ENCODE peak calls at places on chromosome 20, in seven cellular contexts. One of them, this sample, is unnamed.

GRCh38 chr20:23111307-23111943 is 25.3 kb upstream of the CD93 start:
- DNase-seq in effector CD4-positive, alpha-beta T cell: no peak
- DNase-seq in effector memory CD4-positive, alpha-beta T cell: no peak
- DNase-seq in foreskin fibroblast: no peak
- DNase-seq in NCI-H774: peak
- DNase-seq in B cell: no peak
- DNase-seq in stimulated activated CD4-positive, alpha-beta T cell treated with anti-CD3 and anti-CD28 coated beads, Interleukin-15, amount 100 ng/mL, for 24 hours: no peak
- DNase-seq in this sample: no peak

GRCh38 chr20:15818651-15819071 is 754.6 kb downstream of the KIF16B start:
- DNase-seq in foreskin fibroblast: no peak
- DNase-seq in stimulated activated CD4-positive, alpha-beta T cell treated with anti-CD3 and anti-CD28 coated beads, Interleukin-15, amount 100 ng/mL, for 24 hours: no peak
- DNase-seq in B cell: no peak
- DNase-seq in NCI-H774: peak
- DNase-seq in effector memory CD4-positive, alpha-beta T cell: no peak
- DNase-seq in effector CD4-positive, alpha-beta T cell: no peak
- DNase-seq in this sample: no peak

GRCh38 chr20:34557936-34558319 is 590 bp upstream of the MAP1LC3A start:
- DNase-seq in foreskin fibroblast: no peak
- DNase-seq in effector CD4-positive, alpha-beta T cell: no peak
- DNase-seq in NCI-H774: no peak
- DNase-seq in stimulated activated CD4-positive, alpha-beta T cell treated with anti-CD3 and anti-CD28 coated beads, Interleukin-15, amount 100 ng/mL, for 24 hours: no peak
- DNase-seq in effector memory CD4-positive, alpha-beta T cell: no peak
- DNase-seq in B cell: no peak
- DNase-seq in this sample: no peak

GRCh38 chr20:10611357-10611756 is 62.4 kb downstream of the JAG1 start:
- DNase-seq in foreskin fibroblast: peak
- DNase-seq in effector CD4-positive, alpha-beta T cell: no peak
- DNase-seq in effector memory CD4-positive, alpha-beta T cell: no peak
- DNase-seq in B cell: no peak
- DNase-seq in NCI-H774: no peak
- DNase-seq in stimulated activated CD4-positive, alpha-beta T cell treated with anti-CD3 and anti-CD28 coated beads, Interleukin-15, amount 100 ng/mL, for 24 hours: peak
- DNase-seq in this sample: no peak

GRCh38 chr20:57540889-57541288 is 15.9 kb upstream of the CTCFL start:
- DNase-seq in NCI-H774: no peak
- DNase-seq in effector memory CD4-positive, alpha-beta T cell: no peak
- DNase-seq in B cell: no peak
- DNase-seq in foreskin fibroblast: no peak
- DNase-seq in effector CD4-positive, alpha-beta T cell: no peak
- DNase-seq in stimulated activated CD4-positive, alpha-beta T cell treated with anti-CD3 and anti-CD28 coated beads, Interleukin-15, amount 100 ng/mL, for 24 hours: no peak
- DNase-seq in this sample: no peak

GRCh38 chr20:33893314-33893713 is 82.2 kb downstream of the CHMP4B start:
- DNase-seq in NCI-H774: no peak
- DNase-seq in foreskin fibroblast: peak
- DNase-seq in B cell: no peak
- DNase-seq in stimulated activated CD4-positive, alpha-beta T cell treated with anti-CD3 and anti-CD28 coated beads, Interleukin-15, amount 100 ng/mL, for 24 hours: no peak
- DNase-seq in effector CD4-positive, alpha-beta T cell: no peak
- DNase-seq in effector memory CD4-positive, alpha-beta T cell: no peak
- DNase-seq in this sample: no peak

GRCh38 chr20:934186-934840 is 18.2 kb upstream of the ANGPT4 start:
- DNase-seq in effector memory CD4-positive, alpha-beta T cell: no peak
- DNase-seq in effector CD4-positive, alpha-beta T cell: no peak
- DNase-seq in foreskin fibroblast: no peak
- DNase-seq in B cell: no peak
- DNase-seq in NCI-H774: no peak
- DNase-seq in stimulated activated CD4-positive, alpha-beta T cell treated with anti-CD3 and anti-CD28 coated beads, Interleukin-15, amount 100 ng/mL, for 24 hours: no peak
- DNase-seq in this sample: no peak

GRCh38 chr20:33979094-33979493 is 14.6 kb upstream of the RALY start:
- DNase-seq in stimulated activated CD4-positive, alpha-beta T cell treated with anti-CD3 and anti-CD28 coated beads, Interleukin-15, amount 100 ng/mL, for 24 hours: no peak
- DNase-seq in effector memory CD4-positive, alpha-beta T cell: no peak
- DNase-seq in NCI-H774: no peak
- DNase-seq in B cell: no peak
- DNase-seq in effector CD4-positive, alpha-beta T cell: no peak
- DNase-seq in foreskin fibroblast: no peak
- DNase-seq in this sample: no peak

GRCh38 chr20:17902531-17903083 is 66.0 kb downstream of the SNX5 start:
- DNase-seq in NCI-H774: no peak
- DNase-seq in B cell: no peak
- DNase-seq in stimulated activated CD4-positive, alpha-beta T cell treated with anti-CD3 and anti-CD28 coated beads, Interleukin-15, amount 100 ng/mL, for 24 hours: no peak
- DNase-seq in effector CD4-positive, alpha-beta T cell: no peak
- DNase-seq in effector memory CD4-positive, alpha-beta T cell: no peak
- DNase-seq in foreskin fibroblast: no peak
- DNase-seq in this sample: no peak

GRCh38 chr20:49850463-49851233 is 38.0 kb downstream of the SLC9A8 start:
- DNase-seq in effector memory CD4-positive, alpha-beta T cell: no peak
- DNase-seq in effector CD4-positive, alpha-beta T cell: no peak
- DNase-seq in stimulated activated CD4-positive, alpha-beta T cell treated with anti-CD3 and anti-CD28 coated beads, Interleukin-15, amount 100 ng/mL, for 24 hours: no peak
- DNase-seq in NCI-H774: no peak
- DNase-seq in foreskin fibroblast: no peak
- DNase-seq in B cell: no peak
- DNase-seq in this sample: no peak

GRCh38 chr20:31590717-31591225 is 14.3 kb upstream of the ID1 start:
- DNase-seq in stimulated activated CD4-positive, alpha-beta T cell treated with anti-CD3 and anti-CD28 coated beads, Interleukin-15, amount 100 ng/mL, for 24 hours: no peak
- DNase-seq in effector memory CD4-positive, alpha-beta T cell: no peak
- DNase-seq in NCI-H774: no peak
- DNase-seq in foreskin fibroblast: no peak
- DNase-seq in effector CD4-positive, alpha-beta T cell: no peak
- DNase-seq in B cell: no peak
- DNase-seq in this sample: no peak

GRCh38 chr20:44142416-44142815 is 44.6 kb downstream of the JPH2 start:
- DNase-seq in foreskin fibroblast: peak
- DNase-seq in stimulated activated CD4-positive, alpha-beta T cell treated with anti-CD3 and anti-CD28 coated beads, Interleukin-15, amount 100 ng/mL, for 24 hours: no peak
- DNase-seq in B cell: no peak
- DNase-seq in effector CD4-positive, alpha-beta T cell: no peak
- DNase-seq in effector memory CD4-positive, alpha-beta T cell: no peak
- DNase-seq in NCI-H774: no peak
- DNase-seq in this sample: no peak

GRCh38 chr20:14067631-14068030 is 72.3 kb downstream of the MACROD2 start:
- DNase-seq in B cell: no peak
- DNase-seq in foreskin fibroblast: peak
- DNase-seq in effector CD4-positive, alpha-beta T cell: no peak
- DNase-seq in stimulated activated CD4-positive, alpha-beta T cell treated with anti-CD3 and anti-CD28 coated beads, Interleukin-15, amount 100 ng/mL, for 24 hours: no peak
- DNase-seq in NCI-H774: no peak
- DNase-seq in effector memory CD4-positive, alpha-beta T cell: no peak
- DNase-seq in this sample: no peak

GRCh38 chr20:22180244-22180643 is 404.1 kb downstream of the FOXA2 start:
- DNase-seq in effector memory CD4-positive, alpha-beta T cell: no peak
- DNase-seq in effector CD4-positive, alpha-beta T cell: no peak
- DNase-seq in stimulated activated CD4-positive, alpha-beta T cell treated with anti-CD3 and anti-CD28 coated beads, Interleukin-15, amount 100 ng/mL, for 24 hours: no peak
- DNase-seq in B cell: no peak
- DNase-seq in foreskin fibroblast: no peak
- DNase-seq in NCI-H774: no peak
- DNase-seq in this sample: no peak

GRCh38 chr20:49945701-49946477 is 9.7 kb downstream of the RNF114 start:
- DNase-seq in effector CD4-positive, alpha-beta T cell: no peak
- DNase-seq in foreskin fibroblast: no peak
- DNase-seq in B cell: no peak
- DNase-seq in effector memory CD4-positive, alpha-beta T cell: no peak
- DNase-seq in NCI-H774: no peak
- DNase-seq in stimulated activated CD4-positive, alpha-beta T cell treated with anti-CD3 and anti-CD28 coated beads, Interleukin-15, amount 100 ng/mL, for 24 hours: no peak
- DNase-seq in this sample: no peak

GRCh38 chr20:23647346-23647745 is 9.6 kb upstream of the CST3 start:
- DNase-seq in stimulated activated CD4-positive, alpha-beta T cell treated with anti-CD3 and anti-CD28 coated beads, Interleukin-15, amount 100 ng/mL, for 24 hours: no peak
- DNase-seq in foreskin fibroblast: peak
- DNase-seq in B cell: no peak
- DNase-seq in effector CD4-positive, alpha-beta T cell: no peak
- DNase-seq in effector memory CD4-positive, alpha-beta T cell: no peak
- DNase-seq in NCI-H774: no peak
- DNase-seq in this sample: no peak

GRCh38 chr20:19113343-19113930 is 99.0 kb upstream of the SLC24A3 start:
- DNase-seq in stimulated activated CD4-positive, alpha-beta T cell treated with anti-CD3 and anti-CD28 coated beads, Interleukin-15, amount 100 ng/mL, for 24 hours: no peak
- DNase-seq in foreskin fibroblast: no peak
- DNase-seq in B cell: no peak
- DNase-seq in effector CD4-positive, alpha-beta T cell: no peak
- DNase-seq in effector memory CD4-positive, alpha-beta T cell: no peak
- DNase-seq in NCI-H774: no peak
- DNase-seq in this sample: no peak

GRCh38 chr20:6381887-6382286 is 259.1 kb upstream of the FERMT1 start:
- DNase-seq in effector CD4-positive, alpha-beta T cell: no peak
- DNase-seq in foreskin fibroblast: no peak
- DNase-seq in stimulated activated CD4-positive, alpha-beta T cell treated with anti-CD3 and anti-CD28 coated beads, Interleukin-15, amount 100 ng/mL, for 24 hours: no peak
- DNase-seq in NCI-H774: no peak
- DNase-seq in effector memory CD4-positive, alpha-beta T cell: no peak
- DNase-seq in B cell: no peak
- DNase-seq in this sample: no peak

GRCh38 chr20:48189177-48189576 is 403.9 kb upstream of the SULF2 start:
- DNase-seq in foreskin fibroblast: no peak
- DNase-seq in effector CD4-positive, alpha-beta T cell: no peak
- DNase-seq in effector memory CD4-positive, alpha-beta T cell: no peak
- DNase-seq in B cell: no peak
- DNase-seq in stimulated activated CD4-positive, alpha-beta T cell treated with anti-CD3 and anti-CD28 coated beads, Interleukin-15, amount 100 ng/mL, for 24 hours: no peak
- DNase-seq in NCI-H774: no peak
- DNase-seq in this sample: no peak

GRCh38 chr20:58702859-58703648 is 10.5 kb downstream of the NPEPL1 start:
- DNase-seq in effector CD4-positive, alpha-beta T cell: no peak
- DNase-seq in effector memory CD4-positive, alpha-beta T cell: no peak
- DNase-seq in foreskin fibroblast: no peak
- DNase-seq in NCI-H774: no peak
- DNase-seq in B cell: no peak
- DNase-seq in stimulated activated CD4-positive, alpha-beta T cell treated with anti-CD3 and anti-CD28 coated beads, Interleukin-15, amount 100 ng/mL, for 24 hours: no peak
- DNase-seq in this sample: no peak

GRCh38 chr20:19460386-19460785 is 247.9 kb downstream of the SLC24A3 start:
- DNase-seq in B cell: no peak
- DNase-seq in NCI-H774: no peak
- DNase-seq in effector CD4-positive, alpha-beta T cell: no peak
- DNase-seq in stimulated activated CD4-positive, alpha-beta T cell treated with anti-CD3 and anti-CD28 coated beads, Interleukin-15, amount 100 ng/mL, for 24 hours: no peak
- DNase-seq in effector memory CD4-positive, alpha-beta T cell: no peak
- DNase-seq in foreskin fibroblast: peak
- DNase-seq in this sample: no peak

GRCh38 chr20:33310327-33310899 is 27.4 kb downstream of the BPIFB1 start:
- DNase-seq in B cell: no peak
- DNase-seq in NCI-H774: no peak
- DNase-seq in foreskin fibroblast: no peak
- DNase-seq in effector memory CD4-positive, alpha-beta T cell: no peak
- DNase-seq in effector CD4-positive, alpha-beta T cell: no peak
- DNase-seq in stimulated activated CD4-positive, alpha-beta T cell treated with anti-CD3 and anti-CD28 coated beads, Interleukin-15, amount 100 ng/mL, for 24 hours: no peak
- DNase-seq in this sample: no peak

GRCh38 chr20:20454367-20454766 is 86.5 kb downstream of the INSM1 start:
- DNase-seq in foreskin fibroblast: no peak
- DNase-seq in effector memory CD4-positive, alpha-beta T cell: no peak
- DNase-seq in effector CD4-positive, alpha-beta T cell: no peak
- DNase-seq in B cell: no peak
- DNase-seq in NCI-H774: no peak
- DNase-seq in stimulated activated CD4-positive, alpha-beta T cell treated with anti-CD3 and anti-CD28 coated beads, Interleukin-15, amount 100 ng/mL, for 24 hours: no peak
- DNase-seq in this sample: no peak

GRCh38 chr20:45970646-45971424 is 1.2 kb downstream of the ZNF335 start:
- DNase-seq in foreskin fibroblast: peak
- DNase-seq in effector CD4-positive, alpha-beta T cell: no peak
- DNase-seq in stimulated activated CD4-positive, alpha-beta T cell treated with anti-CD3 and anti-CD28 coated beads, Interleukin-15, amount 100 ng/mL, for 24 hours: peak
- DNase-seq in effector memory CD4-positive, alpha-beta T cell: no peak
- DNase-seq in NCI-H774: no peak
- DNase-seq in B cell: peak
- DNase-seq in this sample: peak

GRCh38 chr20:47600967-47601547 is 99.4 kb downstream of the NCOA3 start:
- DNase-seq in B cell: no peak
- DNase-seq in effector memory CD4-positive, alpha-beta T cell: no peak
- DNase-seq in foreskin fibroblast: no peak
- DNase-seq in NCI-H774: no peak
- DNase-seq in effector CD4-positive, alpha-beta T cell: no peak
- DNase-seq in stimulated activated CD4-positive, alpha-beta T cell treated with anti-CD3 and anti-CD28 coated beads, Interleukin-15, amount 100 ng/mL, for 24 hours: no peak
- DNase-seq in this sample: no peak

GRCh38 chr20:53550590-53551187 is 43.0 kb downstream of the ZNF217 start:
- DNase-seq in foreskin fibroblast: no peak
- DNase-seq in stimulated activated CD4-positive, alpha-beta T cell treated with anti-CD3 and anti-CD28 coated beads, Interleukin-15, amount 100 ng/mL, for 24 hours: no peak
- DNase-seq in B cell: no peak
- DNase-seq in effector memory CD4-positive, alpha-beta T cell: no peak
- DNase-seq in effector CD4-positive, alpha-beta T cell: no peak
- DNase-seq in NCI-H774: no peak
- DNase-seq in this sample: no peak

GRCh38 chr20:34575271-34575670 is 16.8 kb downstream of the MAP1LC3A start:
- DNase-seq in B cell: no peak
- DNase-seq in foreskin fibroblast: no peak
- DNase-seq in stimulated activated CD4-positive, alpha-beta T cell treated with anti-CD3 and anti-CD28 coated beads, Interleukin-15, amount 100 ng/mL, for 24 hours: no peak
- DNase-seq in effector memory CD4-positive, alpha-beta T cell: no peak
- DNase-seq in effector CD4-positive, alpha-beta T cell: no peak
- DNase-seq in NCI-H774: no peak
- DNase-seq in this sample: no peak

GRCh38 chr20:49700411-49701185 is 13.1 kb downstream of the B4GALT5 start:
- DNase-seq in foreskin fibroblast: peak
- DNase-seq in NCI-H774: no peak
- DNase-seq in stimulated activated CD4-positive, alpha-beta T cell treated with anti-CD3 and anti-CD28 coated beads, Interleukin-15, amount 100 ng/mL, for 24 hours: no peak
- DNase-seq in effector CD4-positive, alpha-beta T cell: no peak
- DNase-seq in B cell: no peak
- DNase-seq in effector memory CD4-positive, alpha-beta T cell: no peak
- DNase-seq in this sample: no peak

GRCh38 chr20:46915580-46916243 is 21.1 kb downstream of the EYA2 start:
- DNase-seq in stimulated activated CD4-positive, alpha-beta T cell treated with anti-CD3 and anti-CD28 coated beads, Interleukin-15, amount 100 ng/mL, for 24 hours: no peak
- DNase-seq in effector memory CD4-positive, alpha-beta T cell: no peak
- DNase-seq in effector CD4-positive, alpha-beta T cell: no peak
- DNase-seq in B cell: no peak
- DNase-seq in foreskin fibroblast: peak
- DNase-seq in NCI-H774: no peak
- DNase-seq in this sample: no peak

GRCh38 chr20:52747736-52748135 is 224.4 kb upstream of the TSHZ2 start:
- DNase-seq in NCI-H774: no peak
- DNase-seq in stimulated activated CD4-positive, alpha-beta T cell treated with anti-CD3 and anti-CD28 coated beads, Interleukin-15, amount 100 ng/mL, for 24 hours: no peak
- DNase-seq in foreskin fibroblast: no peak
- DNase-seq in effector memory CD4-positive, alpha-beta T cell: no peak
- DNase-seq in B cell: no peak
- DNase-seq in effector CD4-positive, alpha-beta T cell: no peak
- DNase-seq in this sample: no peak

GRCh38 chr20:49593441-49594142 is 25.7 kb upstream of the PTGIS start:
- DNase-seq in effector CD4-positive, alpha-beta T cell: no peak
- DNase-seq in effector memory CD4-positive, alpha-beta T cell: no peak
- DNase-seq in stimulated activated CD4-positive, alpha-beta T cell treated with anti-CD3 and anti-CD28 coated beads, Interleukin-15, amount 100 ng/mL, for 24 hours: peak
- DNase-seq in B cell: no peak
- DNase-seq in NCI-H774: no peak
- DNase-seq in foreskin fibroblast: no peak
- DNase-seq in this sample: no peak

GRCh38 chr20:33433875-33434274 is 9.7 kb downstream of the SNTA1 start:
- DNase-seq in foreskin fibroblast: no peak
- DNase-seq in stimulated activated CD4-positive, alpha-beta T cell treated with anti-CD3 and anti-CD28 coated beads, Interleukin-15, amount 100 ng/mL, for 24 hours: no peak
- DNase-seq in B cell: no peak
- DNase-seq in effector CD4-positive, alpha-beta T cell: no peak
- DNase-seq in effector memory CD4-positive, alpha-beta T cell: no peak
- DNase-seq in NCI-H774: no peak
- DNase-seq in this sample: no peak

GRCh38 chr20:64189530-64189966 is 25.3 kb downstream of the MYT1 start:
- DNase-seq in B cell: no peak
- DNase-seq in NCI-H774: no peak
- DNase-seq in effector memory CD4-positive, alpha-beta T cell: no peak
- DNase-seq in stimulated activated CD4-positive, alpha-beta T cell treated with anti-CD3 and anti-CD28 coated beads, Interleukin-15, amount 100 ng/mL, for 24 hours: no peak
- DNase-seq in foreskin fibroblast: no peak
- DNase-seq in effector CD4-positive, alpha-beta T cell: no peak
- DNase-seq in this sample: no peak

GRCh38 chr20:45951474-45951873 is 17.0 kb downstream of the PCIF1 start:
- DNase-seq in B cell: no peak
- DNase-seq in effector memory CD4-positive, alpha-beta T cell: no peak
- DNase-seq in effector CD4-positive, alpha-beta T cell: no peak
- DNase-seq in NCI-H774: peak
- DNase-seq in foreskin fibroblast: no peak
- DNase-seq in stimulated activated CD4-positive, alpha-beta T cell treated with anti-CD3 and anti-CD28 coated beads, Interleukin-15, amount 100 ng/mL, for 24 hours: no peak
- DNase-seq in this sample: no peak

GRCh38 chr20:8361008-8361652 is 229.1 kb downstream of the PLCB1 start:
- DNase-seq in effector CD4-positive, alpha-beta T cell: no peak
- DNase-seq in B cell: no peak
- DNase-seq in effector memory CD4-positive, alpha-beta T cell: no peak
- DNase-seq in NCI-H774: no peak
- DNase-seq in stimulated activated CD4-positive, alpha-beta T cell treated with anti-CD3 and anti-CD28 coated beads, Interleukin-15, amount 100 ng/mL, for 24 hours: peak
- DNase-seq in foreskin fibroblast: peak
- DNase-seq in this sample: no peak

GRCh38 chr20:5156670-5157448 is 30.1 kb downstream of the CDS2 start:
- DNase-seq in NCI-H774: no peak
- DNase-seq in B cell: no peak
- DNase-seq in effector memory CD4-positive, alpha-beta T cell: no peak
- DNase-seq in effector CD4-positive, alpha-beta T cell: no peak
- DNase-seq in stimulated activated CD4-positive, alpha-beta T cell treated with anti-CD3 and anti-CD28 coated beads, Interleukin-15, amount 100 ng/mL, for 24 hours: no peak
- DNase-seq in foreskin fibroblast: peak
- DNase-seq in this sample: no peak

GRCh38 chr20:45489083-45489531 is 19.6 kb downstream of the WFDC2 start:
- DNase-seq in stimulated activated CD4-positive, alpha-beta T cell treated with anti-CD3 and anti-CD28 coated beads, Interleukin-15, amount 100 ng/mL, for 24 hours: no peak
- DNase-seq in effector memory CD4-positive, alpha-beta T cell: no peak
- DNase-seq in B cell: no peak
- DNase-seq in NCI-H774: no peak
- DNase-seq in effector CD4-positive, alpha-beta T cell: no peak
- DNase-seq in foreskin fibroblast: peak
- DNase-seq in this sample: no peak

GRCh38 chr20:43590036-43590391 is 723 bp upstream of the IFT52 start:
- DNase-seq in NCI-H774: peak
- DNase-seq in effector CD4-positive, alpha-beta T cell: no peak
- DNase-seq in foreskin fibroblast: no peak
- DNase-seq in stimulated activated CD4-positive, alpha-beta T cell treated with anti-CD3 and anti-CD28 coated beads, Interleukin-15, amount 100 ng/mL, for 24 hours: no peak
- DNase-seq in B cell: no peak
- DNase-seq in effector memory CD4-positive, alpha-beta T cell: no peak
- DNase-seq in this sample: no peak